ENCODE peak calls at places on chromosomes 2 and 18, in five cellular contexts. U is lower leg skin, W is astrocyte of the hippocampus, Q is NCI-H345, N is dermis microvascular lymphatic vessel endothelial cell. M is an unnamed sample.

GRCh38 chr18:59123588-59124369 is 15.9 kb upstream of the SEC11C start:
- DNase-seq in U (no peak), W (peak), Q (no peak), N (no peak), M (peak)

GRCh38 chr18:76167440-76167839 is 327.6 kb downstream of the ZNF516 start:
- DNase-seq in U (no peak), W (no peak), Q (no peak), N (no peak), M (no peak)

GRCh38 chr2:40043191-40043590 is 264.1 kb upstream of the THUMPD2 start:
- DNase-seq in U (no peak), W (no peak), Q (no peak), N (no peak), M (peak)

GRCh38 chr18:74331404-74331803 is 15.8 kb downstream of the C18orf63 start:
- DNase-seq in U (no peak), W (peak), Q (no peak), N (no peak), M (peak)

GRCh38 chr2:128321784-128322650 is 3.3 kb upstream of the HS6ST1 start:
- DNase-seq in U (peak), W (peak), Q (peak), N (peak), M (peak)

GRCh38 chr2:133658020-133658903 is 90.0 kb upstream of the NCKAP5 start:
- DNase-seq in U (no peak), W (peak), Q (no peak), N (no peak), M (peak)

GRCh38 chr2:236526459-236527197 is 43.0 kb upstream of the ACKR3 start:
- DNase-seq in U (no peak), W (no peak), Q (no peak), N (no peak), M (no peak)

GRCh38 chr2:226474131-226474530 is 325.5 kb downstream of the IRS1 start:
- DNase-seq in U (no peak), W (peak), Q (no peak), N (no peak), M (peak)

GRCh38 chr18:33205777-33206176 is 234.7 kb downstream of the CCDC178 start:
- DNase-seq in U (no peak), W (no peak), Q (no peak), N (no peak), M (no peak)

GRCh38 chr2:223203971-223204370 is 152.0 kb downstream of the KCNE4 start:
- DNase-seq in U (peak), W (peak), Q (no peak), N (no peak), M (no peak)

GRCh38 chr2:64859208-64860161 is 129.7 kb upstream of the SLC1A4 start:
- DNase-seq in U (peak), W (peak), Q (peak), N (no peak), M (peak)

GRCh38 chr18:22434973-22435608 is 17.4 kb upstream of the CTAGE1 start:
- DNase-seq in U (no peak), W (peak), Q (no peak), N (no peak), M (peak)

GRCh38 chr2:110101911-110102774 is 13.5 kb downstream of the MALL start:
- DNase-seq in U (no peak), W (peak), Q (no peak), N (no peak), M (peak)

GRCh38 chr2:120678251-120678650 is 57.4 kb upstream of the GLI2 start:
- DNase-seq in U (no peak), W (peak), Q (no peak), N (no peak), M (no peak)

GRCh38 chr2:214103199-214104001 is 307.5 kb upstream of the VWC2L start:
- DNase-seq in U (no peak), W (peak), Q (peak), N (no peak), M (peak)

GRCh38 chr2:27989149-27989548 is 98.6 kb downstream of the BABAM2 start:
- DNase-seq in U (no peak), W (peak), Q (no peak), N (no peak), M (peak)

GRCh38 chr2:67724261-67724660 is 327.1 kb downstream of the ETAA1 start:
- DNase-seq in U (no peak), W (no peak), Q (no peak), N (no peak), M (no peak)

GRCh38 chr2:96103906-96104861 is 12.2 kb downstream of the ADRA2B start:
- DNase-seq in U (no peak), W (no peak), Q (no peak), N (no peak), M (no peak)

GRCh38 chr2:40783704-40784103 is 331.8 kb upstream of the SLC8A1 start:
- DNase-seq in U (no peak), W (no peak), Q (no peak), N (no peak), M (peak)

GRCh38 chr18:73461038-73461779 is 593.4 kb upstream of the NETO1 start:
- DNase-seq in U (no peak), W (no peak), Q (no peak), N (no peak), M (no peak)

GRCh38 chr2:181770145-181770544 is 89.8 kb upstream of the NEUROD1 start:
- DNase-seq in U (no peak), W (peak), Q (no peak), N (peak), M (peak)

GRCh38 chr2:173589604-173590277 is 235.1 kb downstream of the CDCA7 start:
- DNase-seq in U (no peak), W (peak), Q (peak), N (no peak), M (peak)

GRCh38 chr2:16738361-16739225 is 73.0 kb upstream of the CYRIA start:
- DNase-seq in U (no peak), W (no peak), Q (no peak), N (no peak), M (peak)

M was measured in renal cortical epithelial cell.